ENCODE peak calls at places on chromosomes 6 and 20, in four cellular contexts. One of them, this sample, is unnamed.

GRCh38 chr6:219019-219570 is 73.2 kb upstream of the DUSP22 start:
- DNase-seq in GM20000: no peak
- DNase-seq in lower leg skin: peak; percentile 68
- DNase-seq in dorsolateral prefrontal cortex: no peak
- DNase-seq in this sample: no peak

GRCh38 chr6:160065200-160065599 is 56.4 kb upstream of the SLC22A1 start:
- DNase-seq in GM20000: no peak
- DNase-seq in lower leg skin: no peak
- DNase-seq in dorsolateral prefrontal cortex: no peak
- DNase-seq in this sample: no peak

GRCh38 chr20:37979021-37979985 is 54.0 kb downstream of the TTI1 start:
- DNase-seq in GM20000: no peak
- DNase-seq in lower leg skin: no peak
- DNase-seq in dorsolateral prefrontal cortex: no peak
- DNase-seq in this sample: peak; percentile 40

GRCh38 chr6:156687875-156688549 is 89.2 kb upstream of the ARID1B start:
- DNase-seq in GM20000: peak; percentile 48
- DNase-seq in lower leg skin: peak; percentile 86
- DNase-seq in dorsolateral prefrontal cortex: peak; percentile 16
- DNase-seq in this sample: no peak

GRCh38 chr20:16551601-16552419 is 21.4 kb downstream of the KIF16B start:
- DNase-seq in GM20000: no peak
- DNase-seq in lower leg skin: no peak
- DNase-seq in dorsolateral prefrontal cortex: no peak
- DNase-seq in this sample: no peak

GRCh38 chr6:148951662-148952061 is 204.8 kb downstream of the UST start:
- DNase-seq in GM20000: no peak
- DNase-seq in lower leg skin: no peak
- DNase-seq in dorsolateral prefrontal cortex: no peak
- DNase-seq in this sample: no peak

GRCh38 chr6:157830354-157831017 is 7.4 kb downstream of the SNX9 start:
- DNase-seq in GM20000: peak; percentile 45
- DNase-seq in lower leg skin: no peak
- DNase-seq in dorsolateral prefrontal cortex: peak; percentile 45
- DNase-seq in this sample: no peak

GRCh38 chr6:157561929-157562810 is 181.2 kb downstream of the ZDHHC14 start:
- DNase-seq in GM20000: peak; percentile 64
- DNase-seq in lower leg skin: peak; percentile 80
- DNase-seq in dorsolateral prefrontal cortex: no peak
- DNase-seq in this sample: no peak

GRCh38 chr6:170177383-170178265 is 113.3 kb downstream of the DLL1 start:
- DNase-seq in GM20000: no peak
- DNase-seq in lower leg skin: peak; percentile 85
- DNase-seq in dorsolateral prefrontal cortex: no peak
- DNase-seq in this sample: peak; percentile 68

GRCh38 chr6:94350833-94351232 is 931.5 kb upstream of the EPHA7 start:
- DNase-seq in GM20000: no peak
- DNase-seq in lower leg skin: no peak
- DNase-seq in dorsolateral prefrontal cortex: no peak
- DNase-seq in this sample: no peak

GRCh38 chr20:32672982-32673727 is 586 bp downstream of the C20orf203 start:
- DNase-seq in GM20000: peak; percentile 71
- DNase-seq in lower leg skin: no peak
- DNase-seq in dorsolateral prefrontal cortex: no peak
- DNase-seq in this sample: no peak

GRCh38 chr6:108002365-108003221 is 44.6 kb upstream of the SEC63 start:
- DNase-seq in GM20000: no peak
- DNase-seq in lower leg skin: peak; percentile 89
- DNase-seq in dorsolateral prefrontal cortex: peak; percentile 92
- DNase-seq in this sample: no peak

GRCh38 chr20:58984691-58985090 is 3.6 kb downstream of the NELFCD start:
- DNase-seq in GM20000: no peak
- DNase-seq in lower leg skin: peak; percentile 74
- DNase-seq in dorsolateral prefrontal cortex: no peak
- DNase-seq in this sample: peak; percentile 40

GRCh38 chr6:8644306-8644705 is 209.0 kb upstream of the SLC35B3 start:
- DNase-seq in GM20000: no peak
- DNase-seq in lower leg skin: no peak
- DNase-seq in dorsolateral prefrontal cortex: no peak
- DNase-seq in this sample: no peak

GRCh38 chr6:132768051-132768517 is 10.4 kb upstream of the VNN2 start:
- DNase-seq in GM20000: peak; percentile 47
- DNase-seq in lower leg skin: no peak
- DNase-seq in dorsolateral prefrontal cortex: no peak
- DNase-seq in this sample: no peak

GRCh38 chr20:37699202-37699601 is 5.4 kb downstream of the CTNNBL1 start:
- DNase-seq in GM20000: no peak
- DNase-seq in lower leg skin: no peak
- DNase-seq in dorsolateral prefrontal cortex: no peak
- DNase-seq in this sample: no peak

GRCh38 chr6:92297101-92297500 is 1122.3 kb downstream of the EPHA7 start:
- DNase-seq in GM20000: no peak
- DNase-seq in lower leg skin: no peak
- DNase-seq in dorsolateral prefrontal cortex: no peak
- DNase-seq in this sample: no peak

GRCh38 chr6:37897321-37897720 is 77.8 kb downstream of the ZFAND3 start:
- DNase-seq in GM20000: no peak
- DNase-seq in lower leg skin: no peak
- DNase-seq in dorsolateral prefrontal cortex: no peak
- DNase-seq in this sample: no peak

GRCh38 chr20:37388831-37389230 is 42.9 kb downstream of the SRC start:
- DNase-seq in GM20000: no peak
- DNase-seq in lower leg skin: no peak
- DNase-seq in dorsolateral prefrontal cortex: no peak
- DNase-seq in this sample: no peak

GRCh38 chr6:115984809-115985208 is 75.9 kb downstream of the FRK start:
- DNase-seq in GM20000: no peak
- DNase-seq in lower leg skin: no peak
- DNase-seq in dorsolateral prefrontal cortex: no peak
- DNase-seq in this sample: no peak

GRCh38 chr20:17749979-17750721 is 50.4 kb downstream of the BANF2 start:
- DNase-seq in GM20000: no peak
- DNase-seq in lower leg skin: peak; percentile 89
- DNase-seq in dorsolateral prefrontal cortex: no peak
- DNase-seq in this sample: no peak

GRCh38 chr6:26088344-26088743 is 1.1 kb downstream of the HFE start:
- DNase-seq in GM20000: no peak
- DNase-seq in lower leg skin: no peak
- DNase-seq in dorsolateral prefrontal cortex: no peak
- DNase-seq in this sample: no peak

GRCh38 chr20:8020314-8021079 is 936 bp upstream of the TMX4 start:
- DNase-seq in GM20000: peak; percentile 49
- DNase-seq in lower leg skin: no peak
- DNase-seq in dorsolateral prefrontal cortex: no peak
- DNase-seq in this sample: no peak

GRCh38 chr6:169386431-169387057 is 132.9 kb upstream of the THBS2 start:
- DNase-seq in GM20000: no peak
- DNase-seq in lower leg skin: no peak
- DNase-seq in dorsolateral prefrontal cortex: no peak
- DNase-seq in this sample: no peak

GRCh38 chr20:2816030-2816582 is at the start of gene TMEM239:
- DNase-seq in GM20000: no peak
- DNase-seq in lower leg skin: peak; percentile 62
- DNase-seq in dorsolateral prefrontal cortex: no peak
- DNase-seq in this sample: peak; percentile 58

GRCh38 chr6:138017156-138017757 is 90.0 kb downstream of the PERP start:
- DNase-seq in GM20000: no peak
- DNase-seq in lower leg skin: no peak
- DNase-seq in dorsolateral prefrontal cortex: no peak
- DNase-seq in this sample: no peak

GRCh38 chr6:44497807-44498206 is 110.3 kb downstream of the CDC5L start:
- DNase-seq in GM20000: no peak
- DNase-seq in lower leg skin: no peak
- DNase-seq in dorsolateral prefrontal cortex: no peak
- DNase-seq in this sample: no peak

GRCh38 chr6:161029195-161029809 is 37.7 kb downstream of the MAP3K4 start:
- DNase-seq in GM20000: peak; percentile 63
- DNase-seq in lower leg skin: no peak
- DNase-seq in dorsolateral prefrontal cortex: no peak
- DNase-seq in this sample: no peak

GRCh38 chr6:80527552-80528052 is 421.1 kb downstream of the BCKDHB start:
- DNase-seq in GM20000: no peak
- DNase-seq in lower leg skin: no peak
- DNase-seq in dorsolateral prefrontal cortex: no peak
- DNase-seq in this sample: no peak

GRCh38 chr6:137349856-137350830 is 131.0 kb upstream of the IFNGR1 start:
- DNase-seq in GM20000: no peak
- DNase-seq in lower leg skin: no peak
- DNase-seq in dorsolateral prefrontal cortex: peak; percentile 47
- DNase-seq in this sample: no peak

GRCh38 chr6:16436550-16436949 is 198.2 kb downstream of the GMPR start:
- DNase-seq in GM20000: no peak
- DNase-seq in lower leg skin: no peak
- DNase-seq in dorsolateral prefrontal cortex: no peak
- DNase-seq in this sample: no peak

GRCh38 chr6:149899926-149900619 is 2.2 kb upstream of the RAET1E start:
- DNase-seq in GM20000: no peak
- DNase-seq in lower leg skin: peak; percentile 83
- DNase-seq in dorsolateral prefrontal cortex: no peak
- DNase-seq in this sample: no peak

GRCh38 chr20:44967207-44967807 is 995 bp downstream of the STK4 start:
- DNase-seq in GM20000: no peak
- DNase-seq in lower leg skin: no peak
- DNase-seq in dorsolateral prefrontal cortex: no peak
- DNase-seq in this sample: no peak

GRCh38 chr6:119966484-119966883 is 616.9 kb upstream of the MAN1A1 start:
- DNase-seq in GM20000: no peak
- DNase-seq in lower leg skin: no peak
- DNase-seq in dorsolateral prefrontal cortex: no peak
- DNase-seq in this sample: no peak
- TF ChIP-seq CTCF in GM20000: peak; percentile 35
- TF ChIP-seq CTCF in lower leg skin: no peak
- TF ChIP-seq CTCF in dorsolateral prefrontal cortex: no peak
- TF ChIP-seq CTCF in this sample: no peak

GRCh38 chr20:61630816-61631215 is 378.8 kb downstream of the CDH4 start:
- DNase-seq in GM20000: no peak
- DNase-seq in lower leg skin: no peak
- DNase-seq in dorsolateral prefrontal cortex: no peak
- DNase-seq in this sample: no peak
- TF ChIP-seq CTCF in GM20000: no peak
- TF ChIP-seq CTCF in lower leg skin: no peak
- TF ChIP-seq CTCF in dorsolateral prefrontal cortex: no peak
- TF ChIP-seq CTCF in this sample: no peak

GRCh38 chr6:76866091-76866490 is 597.2 kb downstream of the HTR1B start:
- DNase-seq in GM20000: no peak
- DNase-seq in lower leg skin: no peak
- DNase-seq in dorsolateral prefrontal cortex: no peak
- DNase-seq in this sample: no peak

GRCh38 chr6:76867182-76867581 is 596.1 kb downstream of the HTR1B start:
- DNase-seq in GM20000: no peak
- DNase-seq in lower leg skin: no peak
- DNase-seq in dorsolateral prefrontal cortex: no peak
- DNase-seq in this sample: no peak

GRCh38 chr6:76862966-76863365 is 600.3 kb downstream of the HTR1B start:
- DNase-seq in GM20000: no peak
- DNase-seq in lower leg skin: no peak
- DNase-seq in dorsolateral prefrontal cortex: no peak
- DNase-seq in this sample: no peak

GRCh38 chr6:76856065-76856464 is 607.2 kb downstream of the HTR1B start:
- DNase-seq in GM20000: no peak
- DNase-seq in lower leg skin: no peak
- DNase-seq in dorsolateral prefrontal cortex: no peak
- DNase-seq in this sample: no peak

GRCh38 chr6:76861403-76861802 is 601.9 kb downstream of the HTR1B start:
- DNase-seq in GM20000: peak; percentile 9
- DNase-seq in lower leg skin: no peak
- DNase-seq in dorsolateral prefrontal cortex: no peak
- DNase-seq in this sample: no peak
- TF ChIP-seq CTCF in GM20000: peak; percentile 39
- TF ChIP-seq CTCF in lower leg skin: no peak
- TF ChIP-seq CTCF in dorsolateral prefrontal cortex: peak; percentile 24
- TF ChIP-seq CTCF in this sample: peak; percentile 66

DNA sequence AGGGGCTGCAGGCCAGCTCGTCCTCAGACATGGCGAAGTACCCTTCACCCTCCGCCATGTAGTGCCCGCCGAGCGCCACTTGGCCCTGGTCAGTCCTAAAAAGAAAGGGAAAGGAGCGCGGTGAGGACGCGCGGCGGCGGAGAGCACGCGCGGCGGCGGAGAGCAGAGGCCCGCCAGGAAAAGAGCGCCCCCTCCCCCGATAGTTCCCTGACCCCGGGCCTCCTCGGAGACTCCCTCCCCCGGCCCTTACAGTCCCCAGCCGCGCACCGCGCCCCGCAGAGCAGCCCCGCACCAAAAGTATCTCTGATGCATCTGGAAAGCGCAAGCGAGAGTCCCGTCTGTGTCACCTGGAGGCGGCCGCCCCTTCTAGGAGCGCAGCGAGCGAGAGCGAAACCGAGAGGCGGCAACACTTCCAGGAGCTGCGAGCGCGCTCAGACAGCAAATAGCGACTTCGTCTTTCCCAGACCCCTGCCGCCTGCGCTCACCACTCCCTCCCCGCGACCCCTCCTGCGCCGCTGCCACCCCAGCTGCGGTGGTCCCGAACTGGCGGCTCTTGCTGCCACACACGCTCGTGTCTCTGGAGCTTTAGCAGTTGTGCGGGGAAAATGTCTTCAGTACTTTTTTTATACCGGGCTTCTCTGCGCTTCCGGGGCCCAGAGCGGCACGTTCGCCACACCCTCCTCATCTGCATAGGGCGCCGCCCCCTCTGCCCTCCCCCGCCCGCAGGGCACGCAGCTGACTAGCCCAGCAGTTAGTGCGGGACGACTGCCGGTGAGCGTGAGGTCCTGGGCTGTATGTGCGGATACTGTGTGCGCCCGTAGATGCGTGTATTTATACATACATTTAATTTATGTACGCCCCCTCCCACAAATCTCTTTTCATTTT is at the start of gene TENT5A:
- DNase-seq in GM20000: peak; percentile 90
- DNase-seq in lower leg skin: peak; percentile 99
- DNase-seq in dorsolateral prefrontal cortex: peak; percentile 67
- DNase-seq in this sample: peak; percentile 90
- TF ChIP-seq CTCF in GM20000: no peak
- TF ChIP-seq CTCF in lower leg skin: no peak
- TF ChIP-seq CTCF in dorsolateral prefrontal cortex: no peak
- TF ChIP-seq CTCF in this sample: peak; percentile 49

GRCh38 chr6:7543761-7544424 is 2.4 kb downstream of the DSP start:
- DNase-seq in GM20000: no peak
- DNase-seq in lower leg skin: no peak
- DNase-seq in dorsolateral prefrontal cortex: no peak
- DNase-seq in this sample: no peak
- TF ChIP-seq CTCF in GM20000: no peak
- TF ChIP-seq CTCF in lower leg skin: no peak
- TF ChIP-seq CTCF in dorsolateral prefrontal cortex: no peak
- TF ChIP-seq CTCF in this sample: no peak

This sample was measured in type B pancreatic cell.